ENCODE peak calls at places on chromosome 19, in nine cellular contexts. One of them, this sample, is unnamed. For H3K4me1, the result is how much of the 10 kb centered on the place peaks cover.

GRCh38 chr19:34734601-34735103 is 609 bp downstream of the ZNF181 start:
- DNase-seq in spleen: no peak
- DNase-seq in left ventricle myocardium inferior: no peak
- DNase-seq in uterus: no peak
- DNase-seq in A549: no peak
- DNase-seq in CD8-positive, alpha-beta memory T cell: no peak
- DNase-seq in tibial nerve: no peak
- DNase-seq in left lung: no peak
- DNase-seq in neuronal stem cell: no peak
- DNase-seq in this sample: no peak

GRCh38 chr19:55146078-55146647 is 2.8 kb downstream of the TNNT1 start:
- DNase-seq in uterus: no peak
- DNase-seq in spleen: no peak
- DNase-seq in left ventricle myocardium inferior: no peak
- DNase-seq in CD8-positive, alpha-beta memory T cell: no peak
- DNase-seq in tibial nerve: no peak
- DNase-seq in neuronal stem cell: no peak
- DNase-seq in A549: peak
- DNase-seq in left lung: no peak
- DNase-seq in this sample: no peak

GRCh38 chr19:41705393-41706174 is 2.8 kb upstream of the CEACAM5 start:
- DNase-seq in neuronal stem cell: peak
- DNase-seq in CD8-positive, alpha-beta memory T cell: no peak
- DNase-seq in A549: peak
- DNase-seq in uterus: no peak
- DNase-seq in tibial nerve: no peak
- DNase-seq in left lung: no peak
- DNase-seq in left ventricle myocardium inferior: peak
- DNase-seq in spleen: no peak
- DNase-seq in this sample: peak

GRCh38 chr19:19463348-19464117 is 51.8 kb downstream of the TSSK6 start:
- DNase-seq in CD8-positive, alpha-beta memory T cell: no peak
- DNase-seq in left ventricle myocardium inferior: no peak
- DNase-seq in spleen: no peak
- DNase-seq in A549: no peak
- DNase-seq in neuronal stem cell: no peak
- DNase-seq in tibial nerve: no peak
- DNase-seq in uterus: peak
- DNase-seq in left lung: peak
- DNase-seq in this sample: no peak

GRCh38 chr19:55206664-55207500 is 2.4 kb downstream of the PTPRH start:
- DNase-seq in neuronal stem cell: peak
- DNase-seq in spleen: peak
- DNase-seq in A549: peak
- DNase-seq in CD8-positive, alpha-beta memory T cell: no peak
- DNase-seq in uterus: peak
- DNase-seq in left lung: peak
- DNase-seq in left ventricle myocardium inferior: peak
- DNase-seq in tibial nerve: peak
- DNase-seq in this sample: no peak

GRCh38 chr19:41998246-41999020 is 4.4 kb upstream of the ATP1A3 start:
- DNase-seq in left ventricle myocardium inferior: peak
- DNase-seq in left lung: peak
- DNase-seq in spleen: no peak
- DNase-seq in A549: peak
- DNase-seq in tibial nerve: no peak
- DNase-seq in neuronal stem cell: peak
- DNase-seq in CD8-positive, alpha-beta memory T cell: no peak
- DNase-seq in uterus: no peak
- DNase-seq in this sample: no peak

GRCh38 chr19:22530042-22530441 is 104.1 kb upstream of the ZNF492 start:
- DNase-seq in neuronal stem cell: no peak
- DNase-seq in CD8-positive, alpha-beta memory T cell: no peak
- DNase-seq in A549: no peak
- DNase-seq in left ventricle myocardium inferior: no peak
- DNase-seq in uterus: no peak
- DNase-seq in left lung: no peak
- DNase-seq in tibial nerve: no peak
- DNase-seq in spleen: no peak
- DNase-seq in this sample: no peak

GRCh38 chr19:15113245-15114152 is 6.3 kb downstream of the SYDE1 start:
- DNase-seq in left ventricle myocardium inferior: no peak
- DNase-seq in A549: peak
- DNase-seq in spleen: no peak
- DNase-seq in neuronal stem cell: no peak
- DNase-seq in tibial nerve: no peak
- DNase-seq in left lung: peak
- DNase-seq in CD8-positive, alpha-beta memory T cell: no peak
- DNase-seq in uterus: no peak
- DNase-seq in this sample: no peak

GRCh38 chr19:1847684-1848398 is 442 bp downstream of the REXO1 start:
- DNase-seq in uterus: no peak
- DNase-seq in A549: no peak
- DNase-seq in spleen: peak
- DNase-seq in CD8-positive, alpha-beta memory T cell: no peak
- DNase-seq in left ventricle myocardium inferior: no peak
- DNase-seq in left lung: peak
- DNase-seq in tibial nerve: no peak
- DNase-seq in neuronal stem cell: no peak
- DNase-seq in this sample: no peak

GRCh38 chr19:584240-585001 is 5.3 kb upstream of the HCN2 start:
- DNase-seq in left lung: peak
- DNase-seq in tibial nerve: no peak
- DNase-seq in A549: no peak
- DNase-seq in left ventricle myocardium inferior: peak
- DNase-seq in neuronal stem cell: peak
- DNase-seq in uterus: no peak
- DNase-seq in spleen: peak
- DNase-seq in CD8-positive, alpha-beta memory T cell: peak
- DNase-seq in this sample: peak

GRCh38 chr19:41868989-41869300 is 8.1 kb upstream of the CD79A start:
- DNase-seq in uterus: no peak
- DNase-seq in tibial nerve: no peak
- DNase-seq in A549: no peak
- DNase-seq in CD8-positive, alpha-beta memory T cell: no peak
- DNase-seq in left lung: no peak
- DNase-seq in left ventricle myocardium inferior: no peak
- DNase-seq in neuronal stem cell: no peak
- DNase-seq in spleen: no peak
- DNase-seq in this sample: no peak

GRCh38 chr19:45922281-45922680 is 7.7 kb upstream of the NANOS2 start:
- DNase-seq in tibial nerve: no peak
- DNase-seq in uterus: no peak
- DNase-seq in CD8-positive, alpha-beta memory T cell: no peak
- DNase-seq in left ventricle myocardium inferior: no peak
- DNase-seq in spleen: no peak
- DNase-seq in A549: peak
- DNase-seq in left lung: no peak
- DNase-seq in neuronal stem cell: no peak
- DNase-seq in this sample: no peak

DNA sequence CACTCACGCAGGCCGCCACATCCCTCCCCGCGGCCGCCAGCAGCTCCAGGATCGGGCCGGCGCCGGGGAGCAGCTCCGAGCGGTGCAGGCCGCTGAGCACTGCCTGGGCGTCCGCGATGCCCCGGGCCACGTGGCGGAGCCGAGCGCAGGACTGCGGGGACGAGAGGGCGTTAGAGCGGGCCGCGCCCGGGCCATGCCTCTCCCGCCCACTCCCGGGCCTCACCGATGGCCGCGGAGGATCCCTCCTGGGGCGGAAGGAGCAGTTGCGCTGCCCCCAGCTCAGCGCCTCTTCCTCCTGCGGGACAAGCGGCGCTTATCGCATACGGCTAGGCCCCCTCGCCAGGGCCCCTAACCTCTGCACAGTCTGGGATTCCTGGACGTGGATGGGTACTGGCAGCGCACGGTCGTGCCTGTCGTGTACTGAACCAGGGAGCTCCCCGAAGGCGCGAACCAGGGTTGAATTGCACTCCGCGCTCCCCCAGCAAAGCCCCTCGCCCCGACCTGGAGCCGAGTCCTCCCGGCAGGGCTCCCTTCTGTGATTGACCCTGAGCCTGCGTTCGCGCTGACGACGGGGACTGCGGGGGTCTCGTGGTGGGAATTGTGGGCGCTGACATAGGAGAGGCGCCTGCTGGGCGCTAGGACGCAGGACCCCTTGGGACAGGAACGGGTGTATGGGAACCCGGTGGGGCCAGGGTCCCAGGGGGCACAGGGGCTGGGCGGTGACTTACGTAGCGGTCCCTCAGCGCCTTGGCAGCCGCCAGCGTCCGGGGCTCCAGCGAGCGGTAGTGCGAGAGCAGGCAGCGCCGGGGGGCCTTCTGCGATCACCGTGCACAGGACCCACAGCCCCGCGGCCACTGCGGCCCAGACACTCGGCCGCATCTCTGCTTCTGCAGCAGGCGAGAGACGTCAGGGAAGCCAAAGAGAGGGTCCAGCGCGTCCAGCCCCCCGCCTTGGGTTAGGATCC is 673 bp downstream of the IFNL4 start:
- DNase-seq in A549: no peak
- DNase-seq in left lung: peak
- DNase-seq in tibial nerve: no peak
- DNase-seq in neuronal stem cell: no peak
- DNase-seq in left ventricle myocardium inferior: no peak
- DNase-seq in uterus: no peak
- DNase-seq in spleen: no peak
- DNase-seq in CD8-positive, alpha-beta memory T cell: no peak
- DNase-seq in this sample: no peak
- H3K4me1 ChIP-seq in A549: under half
- H3K4me1 ChIP-seq in left lung: under half
- H3K4me1 ChIP-seq in tibial nerve: under half
- H3K4me1 ChIP-seq in neuronal stem cell: under half
- H3K4me1 ChIP-seq in left ventricle myocardium inferior: under half
- H3K4me1 ChIP-seq in uterus: under half
- H3K4me1 ChIP-seq in spleen: under half
- H3K4me1 ChIP-seq in CD8-positive, alpha-beta memory T cell: under half
- H3K4me1 ChIP-seq in this sample: under half

DNA sequence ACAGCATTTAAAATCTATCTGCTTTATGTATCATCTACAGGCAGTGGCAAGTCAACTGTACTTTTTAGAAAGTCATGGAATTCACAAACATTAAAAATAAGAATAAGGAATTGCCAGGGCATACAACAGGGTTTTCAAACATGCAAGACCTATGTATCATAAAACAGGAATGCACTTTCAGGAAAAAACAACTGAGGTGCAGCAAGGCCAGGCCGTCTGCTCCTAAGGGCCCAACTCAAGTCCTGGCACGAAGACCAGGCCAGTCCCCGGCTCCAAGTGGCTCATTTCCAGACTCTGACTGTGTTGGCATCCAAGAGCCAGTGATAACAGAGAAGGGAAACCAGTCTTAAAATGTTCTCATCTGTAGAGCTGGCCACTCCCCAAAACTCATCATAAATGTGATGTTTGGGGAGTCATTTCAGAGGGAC is 7.1 kb downstream of the RFX2 start:
- DNase-seq in A549: no peak
- DNase-seq in neuronal stem cell: no peak
- DNase-seq in spleen: no peak
- DNase-seq in CD8-positive, alpha-beta memory T cell: no peak
- DNase-seq in tibial nerve: peak
- DNase-seq in uterus: peak
- DNase-seq in left ventricle myocardium inferior: peak
- DNase-seq in left lung: no peak
- DNase-seq in this sample: no peak
- H3K27ac ChIP-seq in A549: no peak
- H3K27ac ChIP-seq in neuronal stem cell: no peak
- H3K27ac ChIP-seq in spleen: no peak
- H3K27ac ChIP-seq in CD8-positive, alpha-beta memory T cell: no peak
- H3K27ac ChIP-seq in tibial nerve: peak
- H3K27ac ChIP-seq in uterus: peak
- H3K27ac ChIP-seq in left ventricle myocardium inferior: peak
- H3K27ac ChIP-seq in left lung: peak
- H3K27ac ChIP-seq in this sample: no peak

DNA sequence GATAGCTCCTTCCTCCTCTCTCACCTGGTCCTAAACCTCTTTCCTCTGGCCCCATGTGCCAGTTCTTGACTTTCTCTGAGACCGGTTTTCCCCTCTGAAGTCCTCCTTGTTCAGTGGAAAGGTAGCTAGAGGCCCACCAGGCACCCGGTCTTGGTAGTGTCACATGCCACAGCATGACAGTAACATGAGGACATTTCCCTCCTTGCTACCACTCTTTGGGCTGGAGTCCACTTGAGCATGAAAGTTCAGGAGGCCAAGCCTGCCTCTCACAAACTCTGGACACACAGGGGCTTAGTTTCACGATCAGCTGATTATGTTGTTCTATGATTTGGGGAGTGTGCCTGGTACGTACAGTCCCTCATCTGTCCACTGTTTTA is 45.6 kb downstream of the NFIX start:
- DNase-seq in spleen: no peak
- DNase-seq in A549: no peak
- DNase-seq in uterus: no peak
- DNase-seq in tibial nerve: no peak
- DNase-seq in neuronal stem cell: no peak
- DNase-seq in left ventricle myocardium inferior: no peak
- DNase-seq in CD8-positive, alpha-beta memory T cell: no peak
- DNase-seq in left lung: no peak
- DNase-seq in this sample: no peak
- H3K4me1 ChIP-seq in spleen: under half
- H3K4me1 ChIP-seq in A549: under half
- H3K4me1 ChIP-seq in uterus: under half
- H3K4me1 ChIP-seq in tibial nerve: under half
- H3K4me1 ChIP-seq in neuronal stem cell: under half
- H3K4me1 ChIP-seq in left ventricle myocardium inferior: half or more
- H3K4me1 ChIP-seq in CD8-positive, alpha-beta memory T cell: under half
- H3K4me1 ChIP-seq in left lung: half or more
- H3K4me1 ChIP-seq in this sample: under half

GRCh38 chr19:14111486-14111885 is 6.1 kb downstream of the PRKACA start:
- DNase-seq in neuronal stem cell: no peak
- DNase-seq in left lung: no peak
- DNase-seq in uterus: no peak
- DNase-seq in left ventricle myocardium inferior: no peak
- DNase-seq in spleen: no peak
- DNase-seq in A549: no peak
- DNase-seq in CD8-positive, alpha-beta memory T cell: no peak
- DNase-seq in tibial nerve: no peak
- DNase-seq in this sample: no peak

GRCh38 chr19:14106840-14107239 is 10.7 kb downstream of the PRKACA start:
- DNase-seq in tibial nerve: no peak
- DNase-seq in left ventricle myocardium inferior: peak
- DNase-seq in neuronal stem cell: no peak
- DNase-seq in spleen: no peak
- DNase-seq in A549: no peak
- DNase-seq in CD8-positive, alpha-beta memory T cell: no peak
- DNase-seq in left lung: no peak
- DNase-seq in uterus: no peak
- DNase-seq in this sample: no peak

GRCh38 chr19:14105680-14106079 is 11.9 kb downstream of the PRKACA start:
- DNase-seq in tibial nerve: no peak
- DNase-seq in neuronal stem cell: no peak
- DNase-seq in left ventricle myocardium inferior: no peak
- DNase-seq in CD8-positive, alpha-beta memory T cell: no peak
- DNase-seq in A549: no peak
- DNase-seq in uterus: no peak
- DNase-seq in left lung: no peak
- DNase-seq in spleen: no peak
- DNase-seq in this sample: no peak

GRCh38 chr19:14110650-14111049 is 6.9 kb downstream of the PRKACA start:
- DNase-seq in tibial nerve: no peak
- DNase-seq in uterus: no peak
- DNase-seq in left lung: no peak
- DNase-seq in left ventricle myocardium inferior: no peak
- DNase-seq in neuronal stem cell: no peak
- DNase-seq in CD8-positive, alpha-beta memory T cell: no peak
- DNase-seq in spleen: no peak
- DNase-seq in A549: no peak
- DNase-seq in this sample: no peak

GRCh38 chr19:14107581-14108461 is 9.7 kb downstream of the PRKACA start:
- DNase-seq in neuronal stem cell: no peak
- DNase-seq in spleen: no peak
- DNase-seq in left lung: no peak
- DNase-seq in tibial nerve: no peak
- DNase-seq in A549: peak
- DNase-seq in CD8-positive, alpha-beta memory T cell: no peak
- DNase-seq in uterus: no peak
- DNase-seq in left ventricle myocardium inferior: peak
- DNase-seq in this sample: no peak
- H3K27ac ChIP-seq in neuronal stem cell: no peak
- H3K27ac ChIP-seq in spleen: peak
- H3K27ac ChIP-seq in left lung: no peak
- H3K27ac ChIP-seq in tibial nerve: peak
- H3K27ac ChIP-seq in A549: no peak
- H3K27ac ChIP-seq in CD8-positive, alpha-beta memory T cell: no peak
- H3K27ac ChIP-seq in uterus: peak
- H3K27ac ChIP-seq in left ventricle myocardium inferior: peak
- H3K27ac ChIP-seq in this sample: no peak

This sample was measured in naive thymus-derived CD4-positive, alpha-beta T cell.